ENCODE peak calls at places on chromosome 14, in seven cellular contexts. J is H54; F is amniotic stem cell; M is central memory CD4-positive, alpha-beta T cell; I is choroid plexus epithelial cell; Y is foreskin fibroblast; U is T47D. B is an unnamed sample.

GRCh38 chr14:91115986-91116385 is 2.1 kb downstream of the DGLUCY start:
- DNase-seq in F (no peak), Y (peak; percentile 55), U (peak; percentile 31), I (no peak), J (no peak), M (no peak), B (no peak)

GRCh38 chr14:31096255-31096654 is 70.1 kb upstream of the STRN3 start:
- DNase-seq in I (peak; percentile 69), M (no peak), Y (peak; percentile 17), J (no peak), U (no peak), F (no peak), B (peak; percentile 46)

GRCh38 chr14:95023886-95024285 is 133.4 kb downstream of the DICER1 start:
- DNase-seq in U (no peak), J (no peak), M (no peak), F (no peak), Y (no peak), I (no peak), B (no peak)

GRCh38 chr14:24398943-24399801 is at the start of gene NYNRIN:
- DNase-seq in J (no peak), M (peak; percentile 9), Y (peak; percentile 66), U (no peak), F (no peak), I (peak; percentile 40), B (no peak)

GRCh38 chr14:50225974-50226297 is 5.4 kb downstream of the SOS2 start:
- DNase-seq in I (no peak), U (no peak), J (no peak), F (no peak), M (no peak), Y (peak; percentile 22), B (no peak)

GRCh38 chr14:50062438-50063039 is 53.8 kb downstream of the VCPKMT start:
- DNase-seq in J (peak; percentile 33), M (peak; percentile 85), Y (peak; percentile 80), I (peak; percentile 79), F (no peak), U (no peak), B (peak; percentile 79)

GRCh38 chr14:65824285-65824977 is 411.9 kb downstream of the FUT8 start:
- DNase-seq in I (peak; percentile 86), M (peak; percentile 55), F (peak; percentile 43), J (peak; percentile 26), U (peak; percentile 83), Y (peak; percentile 84), B (no peak)

GRCh38 chr14:105487449-105487985 is 831 bp downstream of the CRIP1 start:
- DNase-seq in I (no peak), F (no peak), M (peak; percentile 88), Y (no peak), U (peak; percentile 62), J (no peak), B (no peak)

GRCh38 chr14:32230695-32231280 is 27.7 kb upstream of the RNU6-8 start:
- DNase-seq in F (no peak), M (no peak), I (peak; percentile 75), U (no peak), Y (peak; percentile 71), J (peak; percentile 22), B (no peak)

GRCh38 chr14:95043314-95043713 is 114.0 kb downstream of the DICER1 start:
- DNase-seq in J (no peak), M (no peak), U (no peak), I (no peak), F (no peak), Y (no peak), B (peak; percentile 22)

GRCh38 chr14:74459289-74459946 is 33.4 kb upstream of the SYNDIG1L start:
- DNase-seq in U (peak; percentile 42), F (peak; percentile 20), J (peak; percentile 65), I (peak; percentile 74), Y (peak; percentile 90), M (no peak), B (peak; percentile 77)

GRCh38 chr14:94295360-94296180 is 2.5 kb upstream of the SERPINA10 start:
- DNase-seq in J (no peak), F (no peak), I (no peak), U (no peak), Y (no peak), M (no peak), B (no peak)

GRCh38 chr14:35332517-35333346 is 40.5 kb downstream of the PSMA6 start:
- DNase-seq in M (peak; percentile 18), I (no peak), Y (peak; percentile 75), J (peak; percentile 38), F (no peak), U (peak; percentile 76), B (peak; percentile 22)

GRCh38 chr14:92626041-92626440 is 112.5 kb downstream of the RIN3 start:
- DNase-seq in Y (peak; percentile 31), F (no peak), M (no peak), U (no peak), J (no peak), I (no peak), B (no peak)

GRCh38 chr14:25056688-25057078 is 6.7 kb upstream of the STXBP6 start:
- DNase-seq in U (no peak), I (no peak), F (no peak), Y (peak; percentile 74), J (no peak), M (no peak), B (no peak)

GRCh38 chr14:72604133-72604532 is 289.8 kb downstream of the DPF3 start:
- DNase-seq in U (no peak), J (no peak), M (no peak), Y (no peak), I (no peak), F (no peak), B (no peak)

GRCh38 chr14:25406818-25407217 is 356.9 kb upstream of the STXBP6 start:
- DNase-seq in U (peak; percentile 84), I (peak; percentile 29), M (no peak), Y (peak; percentile 12), F (peak; percentile 7), J (peak; percentile 2), B (no peak)

GRCh38 chr14:90510208-90510607 is 113.4 kb downstream of the CALM1 start:
- DNase-seq in Y (no peak), U (peak; percentile 77), F (no peak), J (no peak), M (no peak), I (no peak), B (no peak)

GRCh38 chr14:64801046-64801445 is 78.7 kb downstream of the SPTB start:
- DNase-seq in U (no peak), J (no peak), M (no peak), I (no peak), Y (no peak), F (no peak), B (no peak)

GRCh38 chr14:53955234-53955556 is 1.4 kb downstream of the BMP4 start:
- DNase-seq in U (no peak), I (no peak), Y (no peak), F (no peak), M (no peak), J (no peak), B (peak; percentile 10)

GRCh38 chr14:50941151-50941550 is 3.1 kb downstream of the PYGL start:
- DNase-seq in J (no peak), I (peak; percentile 36), M (no peak), U (peak; percentile 62), F (no peak), Y (no peak), B (no peak)

GRCh38 chr14:101950100-101950499 is 14.3 kb upstream of the DYNC1H1 start:
- DNase-seq in J (no peak), M (no peak), U (no peak), F (no peak), Y (no peak), I (no peak), B (no peak)

GRCh38 chr14:96442355-96442754 is 50.4 kb downstream of the AK7 start:
- DNase-seq in I (no peak), F (no peak), M (no peak), U (no peak), J (no peak), Y (no peak), B (no peak)

GRCh38 chr14:94030571-94030970 is 4.4 kb downstream of the OTUB2 start:
- DNase-seq in F (no peak), Y (no peak), J (no peak), M (no peak), I (no peak), U (no peak), B (no peak)

GRCh38 chr14:87994974-87995373 is 2.0 kb upstream of the GALC start:
- DNase-seq in J (no peak), Y (no peak), U (no peak), I (no peak), F (no peak), M (peak; percentile 46), B (no peak)

GRCh38 chr14:44873536-44873935 is 88.2 kb downstream of the KLHL28 start:
- DNase-seq in J (no peak), F (no peak), U (peak; percentile 33), Y (no peak), M (no peak), I (no peak), B (no peak)

GRCh38 chr14:102940729-102941362 is 18.4 kb downstream of the AMN start:
- DNase-seq in I (no peak), F (no peak), M (no peak), U (no peak), Y (no peak), J (no peak), B (no peak)

GRCh38 chr14:103512701-103513611 is 9.7 kb downstream of the CKB start:
- DNase-seq in I (peak; percentile 36), Y (peak; percentile 93), M (no peak), F (no peak), J (no peak), U (no peak), B (no peak)

GRCh38 chr14:64113279-64113678 is 180.9 kb downstream of the ESR2 start:
- DNase-seq in J (no peak), U (peak; percentile 16), F (no peak), M (no peak), I (peak; percentile 46), Y (no peak), B (no peak)

GRCh38 chr14:33847066-33847465 is 103.8 kb downstream of the EGLN3 start:
- DNase-seq in F (no peak), Y (no peak), I (peak; percentile 4), U (no peak), M (no peak), J (no peak), B (no peak)

GRCh38 chr14:104967144-104967413 is 11.1 kb downstream of the AHNAK2 start:
- DNase-seq in F (no peak), I (no peak), U (no peak), Y (no peak), M (no peak), J (no peak), B (no peak)

GRCh38 chr14:70665448-70666363 is 24.0 kb downstream of the TTC9 start:
- DNase-seq in M (no peak), F (no peak), J (peak; percentile 45), I (peak; percentile 20), U (peak; percentile 99), Y (no peak), B (peak; percentile 43)

GRCh38 chr14:74786916-74787315 is 23.8 kb downstream of the YLPM1 start:
- DNase-seq in M (no peak), Y (no peak), I (no peak), U (no peak), F (no peak), J (no peak), B (no peak)

GRCh38 chr14:68816943-68817430 is 24.1 kb upstream of the ZFP36L1 start:
- DNase-seq in M (no peak), J (no peak), I (no peak), Y (no peak), U (no peak), F (no peak), B (no peak)

GRCh38 chr14:64636208-64636979 is 67.8 kb upstream of the PLEKHG3 start:
- DNase-seq in J (no peak), I (peak; percentile 73), U (peak; percentile 70), M (peak; percentile 57), Y (peak; percentile 74), F (peak; percentile 25), B (peak; percentile 62)